ENCODE peak calls at places on chromosomes 2 and 18, in nine cellular contexts. P is Panc1, Q is breast epithelium, S is pancreas, D is lower leg skin, M is astrocyte of the spinal cord, W is GM13977, O is MM.1S, J is esophagus squamous epithelium. U is an unnamed sample.

GRCh38 chr2:137969418-137969765 is 5.1 kb downstream of the HNMT start:
- DNase-seq in W (no peak), P (no peak), M (peak; percentile 91), J (no peak), S (peak; percentile 29), Q (no peak), O (no peak), D (no peak), U (no peak)

GRCh38 chr2:76556054-76556453 is 845.3 kb upstream of the GCFC2 start:
- DNase-seq in D (no peak), W (no peak), M (no peak), S (no peak), Q (no peak), P (no peak), J (no peak), O (no peak), U (no peak)

GRCh38 chr18:3498705-3499451 is 48.9 kb downstream of the TGIF1 start:
- DNase-seq in W (peak; percentile 39), D (no peak), P (no peak), O (no peak), S (no peak), Q (peak; percentile 54), M (peak; percentile 43), J (no peak), U (peak; percentile 58)

GRCh38 chr2:46683541-46683940 is 204.2 kb downstream of the TMEM247 start:
- DNase-seq in D (no peak), J (no peak), Q (no peak), P (no peak), W (no peak), S (no peak), M (no peak), O (no peak), U (no peak)

GRCh38 chr2:223952280-223952968 is 4.8 kb upstream of the MRPL44 start:
- DNase-seq in S (no peak), Q (no peak), D (no peak), M (no peak), W (peak; percentile 29), O (peak; percentile 79), J (no peak), P (no peak), U (no peak)

GRCh38 chr2:53964237-53964952 is 6.4 kb downstream of the PSME4 start:
- DNase-seq in D (no peak), W (no peak), O (no peak), J (no peak), P (no peak), Q (no peak), S (no peak), M (no peak), U (no peak)

GRCh38 chr2:193806088-193806774 is 1611.5 kb upstream of the TMEFF2 start:
- DNase-seq in P (no peak), W (no peak), Q (no peak), D (no peak), M (peak; percentile 16), S (no peak), O (no peak), J (no peak), U (no peak)

GRCh38 chr2:167406558-167406957 is 518.3 kb downstream of the XIRP2 start:
- DNase-seq in Q (no peak), D (no peak), P (no peak), J (no peak), W (no peak), S (no peak), M (peak; percentile 87), O (no peak), U (no peak)

GRCh38 chr2:183995632-183996031 is 602.7 kb upstream of the ZNF804A start:
- DNase-seq in S (peak; percentile 35), M (peak; percentile 58), W (no peak), P (no peak), D (no peak), Q (no peak), J (no peak), O (no peak), U (no peak)

GRCh38 chr2:111903516-111903915 is 5.1 kb downstream of the MERTK start:
- DNase-seq in P (no peak), D (peak; percentile 10), S (peak; percentile 0), W (no peak), M (no peak), Q (no peak), O (no peak), J (no peak), U (no peak)

GRCh38 chr2:182240862-182241371 is 185.9 kb downstream of the PDE1A start:
- DNase-seq in W (peak; percentile 69), P (no peak), O (peak; percentile 86), D (no peak), M (peak; percentile 48), S (peak; percentile 34), J (no peak), Q (no peak), U (peak; percentile 38)

GRCh38 chr2:29753676-29754444 is 167.5 kb downstream of the ALK start:
- DNase-seq in O (no peak), D (no peak), S (no peak), M (peak; percentile 88), W (no peak), J (no peak), Q (no peak), P (no peak), U (no peak)

GRCh38 chr18:75538727-75539126 is 111.2 kb upstream of the SMIM21 start:
- DNase-seq in Q (no peak), P (no peak), M (peak; percentile 26), W (no peak), S (no peak), J (no peak), D (no peak), O (no peak), U (no peak)

DNA sequence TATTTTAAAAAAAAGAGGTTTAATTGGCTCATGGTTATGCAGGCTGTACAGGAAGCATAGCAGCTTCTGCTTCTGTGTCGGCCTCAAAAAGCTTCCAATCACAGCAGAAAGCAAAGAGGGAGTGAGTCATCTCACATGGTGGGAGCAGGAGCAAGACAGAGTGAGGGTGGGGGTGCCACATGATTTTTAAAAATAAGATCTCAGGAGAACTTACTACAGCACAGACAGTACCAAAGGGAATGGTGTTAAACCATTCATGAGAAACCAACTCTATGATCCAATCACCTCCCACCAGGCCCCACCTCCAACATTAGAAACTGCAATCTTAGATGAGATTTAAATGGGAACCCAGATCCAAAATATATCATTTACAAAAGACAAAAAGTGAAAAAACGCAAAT is 14.6 kb downstream of the ZNF519 start:
- DNase-seq in J (no peak), O (no peak), S (no peak), M (peak; percentile 4), D (no peak), W (no peak), Q (no peak), P (no peak), U (no peak)
- TF ChIP-seq CTCF in J (no peak), O (no peak), S (no peak), M (no peak), D (no peak), W (no peak), Q (no peak), P (no peak), U (no peak)

GRCh38 chr18:65955747-65956146 is 204.9 kb downstream of the CDH7 start:
- DNase-seq in D (no peak), W (no peak), J (no peak), Q (no peak), S (no peak), M (no peak), O (no peak), P (no peak), U (no peak)
- TF ChIP-seq CTCF in D (no peak), W (no peak), J (no peak), Q (no peak), S (no peak), M (no peak), O (no peak), P (no peak), U (no peak)

DNA sequence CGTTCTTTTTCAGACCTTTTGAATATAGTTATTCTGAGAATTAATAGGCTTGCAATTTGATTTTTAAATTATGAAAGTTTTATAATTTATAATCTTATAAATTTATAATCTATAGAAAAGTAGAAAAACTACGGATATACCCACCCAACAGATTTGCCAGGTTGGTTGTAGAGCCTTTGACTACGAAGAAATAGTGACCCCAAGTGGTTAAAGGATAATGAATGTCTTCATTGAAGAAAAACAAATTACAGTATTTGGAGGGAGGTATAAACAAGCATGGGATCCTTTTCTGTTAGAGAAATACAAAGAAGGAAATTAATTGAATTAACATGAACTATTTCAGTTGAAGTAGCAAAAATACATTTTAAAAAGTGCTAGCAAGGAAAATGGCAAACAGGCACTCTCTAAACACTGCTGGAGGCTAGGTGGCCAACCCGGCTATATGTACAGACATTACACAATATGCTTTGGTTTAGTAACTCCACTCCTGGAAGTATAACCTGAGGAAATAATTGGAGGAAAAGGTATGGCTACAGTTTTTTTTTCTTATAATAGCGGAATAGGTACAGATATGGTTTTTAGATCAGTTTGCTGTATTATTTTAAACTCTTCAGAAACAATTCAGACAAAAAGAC is 110.9 kb downstream of the MIB1 start:
- DNase-seq in S (no peak), O (peak; percentile 46), P (no peak), J (no peak), D (no peak), M (peak; percentile 16), Q (no peak), W (peak; percentile 9), U (no peak)
- TF ChIP-seq CTCF in S (no peak), O (peak; percentile 40), P (peak; percentile 22), J (no peak), D (no peak), M (peak; percentile 26), Q (no peak), W (peak; percentile 41), U (no peak)

DNA sequence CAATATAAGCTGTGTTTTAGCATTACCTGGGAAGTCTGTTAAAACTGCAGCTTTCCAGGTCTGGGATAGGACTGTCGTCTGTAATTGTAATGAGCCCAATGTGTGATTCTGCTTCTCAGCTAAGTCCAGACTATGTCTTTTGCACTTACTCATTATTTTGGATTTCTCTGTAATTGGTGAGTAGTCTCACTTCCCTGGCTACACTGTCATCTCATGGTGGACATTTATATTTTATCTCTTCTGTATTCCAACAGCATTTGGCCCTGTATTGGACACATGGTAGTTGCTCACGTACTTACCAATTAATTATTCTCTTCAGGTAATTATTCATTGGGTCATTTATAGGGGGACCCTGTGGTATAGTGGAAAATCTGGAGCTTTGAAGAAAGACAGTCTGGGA is 28.0 kb downstream of the LHCGR start:
- DNase-seq in Q (no peak), S (no peak), M (no peak), P (no peak), J (no peak), D (no peak), W (no peak), O (no peak), U (no peak)
- TF ChIP-seq CTCF in Q (no peak), S (no peak), M (no peak), P (peak; percentile 22), J (no peak), D (no peak), W (no peak), O (no peak), U (no peak)

DNA sequence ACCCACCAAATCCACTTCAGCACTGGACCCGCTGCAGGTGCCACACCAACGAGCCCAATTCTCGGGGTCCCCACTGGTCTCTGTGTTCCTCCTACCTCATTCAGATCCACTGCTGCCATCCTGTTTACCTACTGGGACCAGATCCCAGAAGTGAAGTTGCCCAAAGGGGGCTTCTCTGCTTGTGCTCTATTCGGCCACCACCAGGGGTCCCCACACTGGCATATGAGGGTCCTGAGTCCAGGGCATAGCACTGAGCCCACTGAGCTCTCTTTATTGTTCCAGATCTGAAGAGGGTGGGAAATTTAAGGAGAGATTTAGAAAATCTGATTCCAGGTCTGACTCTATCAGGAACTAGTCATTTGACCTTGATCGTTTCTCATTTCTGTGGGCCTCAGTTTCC is 2.4 kb downstream of the GPR45 start:
- DNase-seq in Q (no peak), M (no peak), O (no peak), P (no peak), S (no peak), J (no peak), D (peak; percentile 53), W (no peak), U (peak; percentile 63)
- TF ChIP-seq CTCF in Q (no peak), M (peak; percentile 42), O (no peak), P (peak; percentile 44), S (no peak), J (no peak), D (no peak), W (peak; percentile 18), U (no peak)

U was measured in endothelial cell.